ENCODE peak calls at places on chromosomes 3 and 15, in nine cellular contexts. One of them, this sample, is unnamed.

GRCh38 chr3:165279471-165279870 is 83.3 kb upstream of the SLITRK3 start:
- DNase-seq in psoas muscle: no peak
- DNase-seq in cardiac muscle cell: no peak
- DNase-seq in pancreas: no peak
- DNase-seq in MM.1S: no peak
- DNase-seq in AG04450: no peak
- DNase-seq in CD4-positive, alpha-beta T cell: no peak
- DNase-seq in right cardiac atrium: no peak
- DNase-seq in breast epithelium: no peak
- DNase-seq in this sample: no peak

GRCh38 chr3:175837962-175838361 is 978.8 kb downstream of the NAALADL2 start:
- DNase-seq in psoas muscle: no peak
- DNase-seq in cardiac muscle cell: no peak
- DNase-seq in pancreas: no peak
- DNase-seq in MM.1S: no peak
- DNase-seq in AG04450: no peak
- DNase-seq in CD4-positive, alpha-beta T cell: no peak
- DNase-seq in right cardiac atrium: no peak
- DNase-seq in breast epithelium: no peak
- DNase-seq in this sample: no peak

GRCh38 chr3:157429703-157430102 is 6.9 kb upstream of the PTX3 start:
- DNase-seq in psoas muscle: no peak
- DNase-seq in cardiac muscle cell: peak; percentile 46
- DNase-seq in pancreas: no peak
- DNase-seq in MM.1S: peak; percentile 79
- DNase-seq in AG04450: no peak
- DNase-seq in CD4-positive, alpha-beta T cell: no peak
- DNase-seq in right cardiac atrium: no peak
- DNase-seq in breast epithelium: no peak
- DNase-seq in this sample: no peak

GRCh38 chr3:136690611-136691010 is 61.6 kb downstream of the STAG1 start:
- DNase-seq in psoas muscle: no peak
- DNase-seq in cardiac muscle cell: no peak
- DNase-seq in pancreas: no peak
- DNase-seq in MM.1S: no peak
- DNase-seq in AG04450: no peak
- DNase-seq in CD4-positive, alpha-beta T cell: no peak
- DNase-seq in right cardiac atrium: no peak
- DNase-seq in breast epithelium: no peak
- DNase-seq in this sample: no peak

GRCh38 chr3:14335774-14336413 is 66.5 kb upstream of the SLC6A6 start:
- DNase-seq in psoas muscle: no peak
- DNase-seq in cardiac muscle cell: no peak
- DNase-seq in pancreas: no peak
- DNase-seq in MM.1S: peak; percentile 32
- DNase-seq in AG04450: no peak
- DNase-seq in CD4-positive, alpha-beta T cell: no peak
- DNase-seq in right cardiac atrium: no peak
- DNase-seq in breast epithelium: no peak
- DNase-seq in this sample: no peak

GRCh38 chr3:107795514-107796094 is 272.8 kb downstream of the BBX start:
- DNase-seq in psoas muscle: no peak
- DNase-seq in cardiac muscle cell: no peak
- DNase-seq in pancreas: no peak
- DNase-seq in MM.1S: no peak
- DNase-seq in AG04450: no peak
- DNase-seq in CD4-positive, alpha-beta T cell: no peak
- DNase-seq in right cardiac atrium: peak; percentile 23
- DNase-seq in breast epithelium: no peak
- DNase-seq in this sample: no peak

GRCh38 chr3:15309662-15310335 is 22.6 kb downstream of the SH3BP5 start:
- DNase-seq in psoas muscle: no peak
- DNase-seq in cardiac muscle cell: no peak
- DNase-seq in pancreas: no peak
- DNase-seq in MM.1S: no peak
- DNase-seq in AG04450: no peak
- DNase-seq in CD4-positive, alpha-beta T cell: no peak
- DNase-seq in right cardiac atrium: no peak
- DNase-seq in breast epithelium: no peak
- DNase-seq in this sample: no peak

GRCh38 chr3:56314842-56315241 is 153.4 kb downstream of the ERC2 start:
- DNase-seq in psoas muscle: no peak
- DNase-seq in cardiac muscle cell: peak; percentile 80
- DNase-seq in pancreas: no peak
- DNase-seq in MM.1S: no peak
- DNase-seq in AG04450: no peak
- DNase-seq in CD4-positive, alpha-beta T cell: no peak
- DNase-seq in right cardiac atrium: no peak
- DNase-seq in breast epithelium: peak; percentile 52
- DNase-seq in this sample: no peak

GRCh38 chr3:129013491-129013891 is 12.4 kb downstream of the EFCC1 start:
- DNase-seq in psoas muscle: no peak
- DNase-seq in cardiac muscle cell: no peak
- DNase-seq in pancreas: peak; percentile 18
- DNase-seq in MM.1S: peak; percentile 17
- DNase-seq in AG04450: no peak
- DNase-seq in CD4-positive, alpha-beta T cell: no peak
- DNase-seq in right cardiac atrium: no peak
- DNase-seq in breast epithelium: no peak
- DNase-seq in this sample: no peak

GRCh38 chr15:55084673-55085072 is 112.1 kb downstream of the RSL24D1 start:
- DNase-seq in psoas muscle: no peak
- DNase-seq in cardiac muscle cell: no peak
- DNase-seq in pancreas: no peak
- DNase-seq in MM.1S: no peak
- DNase-seq in AG04450: no peak
- DNase-seq in CD4-positive, alpha-beta T cell: no peak
- DNase-seq in right cardiac atrium: no peak
- DNase-seq in breast epithelium: no peak
- DNase-seq in this sample: no peak

GRCh38 chr15:52568569-52569243 is at the start of gene ARPP19:
- DNase-seq in psoas muscle: peak; percentile 95
- DNase-seq in cardiac muscle cell: peak; percentile 93
- DNase-seq in pancreas: peak; percentile 90
- DNase-seq in MM.1S: peak; percentile 89
- DNase-seq in AG04450: peak; percentile 49
- DNase-seq in CD4-positive, alpha-beta T cell: peak; percentile 73
- DNase-seq in right cardiac atrium: peak; percentile 88
- DNase-seq in breast epithelium: peak; percentile 87
- DNase-seq in this sample: peak; percentile 45

GRCh38 chr3:149506540-149506939 is 32.0 kb downstream of the TM4SF4 start:
- DNase-seq in psoas muscle: no peak
- DNase-seq in cardiac muscle cell: no peak
- DNase-seq in pancreas: no peak
- DNase-seq in MM.1S: no peak
- DNase-seq in AG04450: no peak
- DNase-seq in CD4-positive, alpha-beta T cell: no peak
- DNase-seq in right cardiac atrium: no peak
- DNase-seq in breast epithelium: no peak
- DNase-seq in this sample: no peak

GRCh38 chr15:69451951-69452701 is 492 bp upstream of the RPLP1 start:
- DNase-seq in psoas muscle: peak; percentile 57
- DNase-seq in cardiac muscle cell: peak; percentile 65
- DNase-seq in pancreas: no peak
- DNase-seq in MM.1S: peak; percentile 54
- DNase-seq in AG04450: no peak
- DNase-seq in CD4-positive, alpha-beta T cell: peak; percentile 18
- DNase-seq in right cardiac atrium: no peak
- DNase-seq in breast epithelium: no peak
- DNase-seq in this sample: no peak

GRCh38 chr3:10835406-10835805 is 19.4 kb downstream of the SLC6A11 start:
- DNase-seq in psoas muscle: no peak
- DNase-seq in cardiac muscle cell: no peak
- DNase-seq in pancreas: no peak
- DNase-seq in MM.1S: no peak
- DNase-seq in AG04450: no peak
- DNase-seq in CD4-positive, alpha-beta T cell: no peak
- DNase-seq in right cardiac atrium: no peak
- DNase-seq in breast epithelium: no peak
- DNase-seq in this sample: no peak

GRCh38 chr3:114800272-114800671 is 346.8 kb downstream of the ZBTB20 start:
- DNase-seq in psoas muscle: no peak
- DNase-seq in cardiac muscle cell: no peak
- DNase-seq in pancreas: no peak
- DNase-seq in MM.1S: no peak
- DNase-seq in AG04450: no peak
- DNase-seq in CD4-positive, alpha-beta T cell: no peak
- DNase-seq in right cardiac atrium: no peak
- DNase-seq in breast epithelium: no peak
- DNase-seq in this sample: no peak

GRCh38 chr15:31032959-31033358 is 41.5 kb upstream of the MTMR10 start:
- DNase-seq in psoas muscle: no peak
- DNase-seq in cardiac muscle cell: peak; percentile 86
- DNase-seq in pancreas: no peak
- DNase-seq in MM.1S: no peak
- DNase-seq in AG04450: peak; percentile 21
- DNase-seq in CD4-positive, alpha-beta T cell: no peak
- DNase-seq in right cardiac atrium: no peak
- DNase-seq in breast epithelium: no peak
- DNase-seq in this sample: no peak

DNA sequence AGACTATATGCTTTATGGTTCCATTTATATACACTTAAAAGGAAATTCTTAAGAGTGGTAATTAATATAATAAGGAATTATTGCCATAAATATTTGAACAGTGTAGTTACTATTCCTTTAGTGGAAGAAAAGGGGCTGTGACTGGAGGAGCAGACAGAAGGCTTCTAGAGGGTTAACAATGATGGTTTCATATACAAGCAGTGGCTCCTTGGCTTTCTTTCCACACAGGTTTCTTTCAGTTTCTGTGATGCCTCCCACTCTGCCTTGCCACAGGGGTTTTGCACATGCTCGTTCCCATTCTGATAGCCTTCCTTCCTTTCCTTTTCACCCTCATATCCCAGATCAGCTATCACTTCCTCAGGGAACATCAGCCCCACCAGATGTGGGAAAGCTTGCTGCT is 108.8 kb upstream of the LYSMD4 start:
- DNase-seq in psoas muscle: no peak
- DNase-seq in cardiac muscle cell: no peak
- DNase-seq in pancreas: no peak
- DNase-seq in MM.1S: peak; percentile 18
- DNase-seq in AG04450: no peak
- DNase-seq in CD4-positive, alpha-beta T cell: no peak
- DNase-seq in right cardiac atrium: no peak
- DNase-seq in breast epithelium: no peak
- DNase-seq in this sample: no peak
- H3K27ac ChIP-seq in psoas muscle: no peak overlapping the region
- H3K27ac ChIP-seq in cardiac muscle cell: no peak overlapping the region
- H3K27ac ChIP-seq in pancreas: no peak overlapping the region
- H3K27ac ChIP-seq in MM.1S: no peak overlapping the region
- H3K27ac ChIP-seq in AG04450: no peak overlapping the region
- H3K27ac ChIP-seq in CD4-positive, alpha-beta T cell: no peak overlapping the region
- H3K27ac ChIP-seq in right cardiac atrium: no peak overlapping the region
- H3K27ac ChIP-seq in breast epithelium: no peak overlapping the region
- H3K27ac ChIP-seq in this sample: no peak overlapping the region

GRCh38 chr3:108862865-108863798 is 40.5 kb downstream of the TRAT1 start:
- DNase-seq in psoas muscle: no peak
- DNase-seq in cardiac muscle cell: peak; percentile 57
- DNase-seq in pancreas: no peak
- DNase-seq in MM.1S: peak; percentile 39
- DNase-seq in AG04450: peak; percentile 59
- DNase-seq in CD4-positive, alpha-beta T cell: no peak
- DNase-seq in right cardiac atrium: no peak
- DNase-seq in breast epithelium: no peak
- DNase-seq in this sample: no peak
- H3K27ac ChIP-seq in psoas muscle: no peak overlapping the region
- H3K27ac ChIP-seq in cardiac muscle cell: no peak overlapping the region
- H3K27ac ChIP-seq in pancreas: no peak overlapping the region
- H3K27ac ChIP-seq in MM.1S: no peak overlapping the region
- H3K27ac ChIP-seq in AG04450: peak overlapping the region; percentile 83
- H3K27ac ChIP-seq in CD4-positive, alpha-beta T cell: peak overlapping the region; percentile 42
- H3K27ac ChIP-seq in right cardiac atrium: no peak overlapping the region
- H3K27ac ChIP-seq in breast epithelium: no peak overlapping the region
- H3K27ac ChIP-seq in this sample: no peak overlapping the region

GRCh38 chr15:99124641-99125040 is 19.8 kb downstream of the SYNM start:
- DNase-seq in psoas muscle: peak; percentile 48
- DNase-seq in cardiac muscle cell: no peak
- DNase-seq in pancreas: no peak
- DNase-seq in MM.1S: no peak
- DNase-seq in AG04450: no peak
- DNase-seq in CD4-positive, alpha-beta T cell: no peak
- DNase-seq in right cardiac atrium: peak; percentile 6
- DNase-seq in breast epithelium: no peak
- DNase-seq in this sample: no peak
- H3K27ac ChIP-seq in psoas muscle: peak overlapping the region; percentile 96
- H3K27ac ChIP-seq in cardiac muscle cell: peak overlapping the region; percentile 98
- H3K27ac ChIP-seq in pancreas: no peak overlapping the region
- H3K27ac ChIP-seq in MM.1S: no peak overlapping the region
- H3K27ac ChIP-seq in AG04450: no peak overlapping the region
- H3K27ac ChIP-seq in CD4-positive, alpha-beta T cell: no peak overlapping the region
- H3K27ac ChIP-seq in right cardiac atrium: peak overlapping the region; percentile 90
- H3K27ac ChIP-seq in breast epithelium: peak overlapping the region; percentile 87
- H3K27ac ChIP-seq in this sample: no peak overlapping the region

DNA sequence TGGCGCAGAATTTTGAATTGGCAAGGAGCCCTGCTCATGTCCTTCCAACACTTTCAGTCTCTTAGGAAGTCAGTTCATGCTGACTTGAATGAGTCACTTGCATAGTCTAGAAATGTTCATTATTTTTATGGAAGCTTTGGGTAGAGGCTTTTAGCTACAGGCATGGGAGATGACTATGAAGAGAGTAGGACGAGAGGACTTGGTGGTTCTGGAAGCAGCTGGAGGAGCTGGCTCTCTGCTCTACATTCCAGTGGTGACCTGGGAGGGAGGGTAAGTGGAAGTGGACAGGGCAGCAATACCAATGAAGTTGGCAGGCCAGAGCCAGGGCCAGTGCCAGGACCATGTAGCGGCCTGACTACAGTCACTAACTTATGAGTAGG is 7.3 kb downstream of the POLR2H start:
- DNase-seq in psoas muscle: peak; percentile 68
- DNase-seq in cardiac muscle cell: peak; percentile 69
- DNase-seq in pancreas: no peak
- DNase-seq in MM.1S: no peak
- DNase-seq in AG04450: no peak
- DNase-seq in CD4-positive, alpha-beta T cell: no peak
- DNase-seq in right cardiac atrium: peak; percentile 63
- DNase-seq in breast epithelium: no peak
- DNase-seq in this sample: no peak
- H3K27ac ChIP-seq in psoas muscle: peak overlapping the region; percentile 48
- H3K27ac ChIP-seq in cardiac muscle cell: no peak overlapping the region
- H3K27ac ChIP-seq in pancreas: no peak overlapping the region
- H3K27ac ChIP-seq in MM.1S: no peak overlapping the region
- H3K27ac ChIP-seq in AG04450: peak overlapping the region; percentile 31
- H3K27ac ChIP-seq in CD4-positive, alpha-beta T cell: no peak overlapping the region
- H3K27ac ChIP-seq in right cardiac atrium: peak overlapping the region; percentile 39
- H3K27ac ChIP-seq in breast epithelium: peak overlapping the region; percentile 25
- H3K27ac ChIP-seq in this sample: no peak overlapping the region